ENCODE peak calls at places on chromosome X, in seven cellular contexts. B, N, H, Q, Y, R and O are unnamed samples.

GRCh38 chrX:47623540-47624027 is 3.9 kb upstream of the SYN1 start:
- DNase-seq in R (peak), Q (peak), N (no peak), B (peak), Y (peak), H (peak), O (no peak)

GRCh38 chrX:119685225-119686066 is 7.5 kb downstream of the SEPTIN6 start:
- DNase-seq in Q (peak), R (peak), H (no peak), Y (peak), B (no peak), N (no peak), O (no peak)

GRCh38 chrX:41002021-41002420 is 83.2 kb upstream of the USP9X start:
- DNase-seq in R (no peak), N (no peak), Y (no peak), H (no peak), B (no peak), Q (no peak), O (no peak)

GRCh38 chrX:133335027-133335426 is 80.3 kb downstream of the GPC4 start:
- DNase-seq in R (no peak), N (peak), Q (no peak), H (peak), B (no peak), Y (peak), O (peak)

GRCh38 chrX:11470231-11470630 is 177.0 kb downstream of the AMELX start:
- DNase-seq in H (no peak), B (no peak), Q (peak), Y (peak), R (peak), N (no peak), O (no peak)

GRCh38 chrX:13463608-13464007 is 105.8 kb upstream of the EGFL6 start:
- DNase-seq in Q (peak), B (no peak), N (no peak), H (no peak), R (no peak), Y (peak), O (no peak)

GRCh38 chrX:129634541-129634940 is 20.2 kb downstream of the APLN start:
- DNase-seq in B (no peak), N (no peak), Q (no peak), Y (no peak), R (no peak), H (no peak), O (no peak)

GRCh38 chrX:12721042-12721441 is 70.2 kb upstream of the PRPS2 start:
- DNase-seq in N (no peak), R (no peak), Q (no peak), Y (peak), B (no peak), H (no peak), O (no peak)

GRCh38 chrX:38018734-38019410 is 12.5 kb downstream of the SYTL5 start:
- DNase-seq in Y (no peak), B (no peak), Q (no peak), H (no peak), N (no peak), R (no peak), O (no peak)

GRCh38 chrX:53089224-53089842 is 4.6 kb upstream of the KANTR start:
- DNase-seq in Q (peak), R (no peak), Y (peak), B (no peak), N (no peak), H (peak), O (peak)

GRCh38 chrX:39714471-39714870 is 383.3 kb downstream of the BCOR start:
- DNase-seq in H (no peak), B (no peak), Y (no peak), N (no peak), R (no peak), Q (no peak), O (no peak)

GRCh38 chrX:9456250-9457074 is 8.4 kb upstream of the TBL1X start:
- DNase-seq in R (peak), B (no peak), Q (no peak), Y (no peak), N (no peak), H (no peak), O (no peak)

GRCh38 chrX:3582421-3582820 is 131.0 kb downstream of the PRKX start:
- DNase-seq in R (no peak), B (no peak), Q (no peak), Y (no peak), H (no peak), N (no peak), O (no peak)

GRCh38 chrX:46630141-46630540 is 56.6 kb downstream of the CHST7 start:
- DNase-seq in Q (peak), N (no peak), R (no peak), B (no peak), H (no peak), Y (peak), O (no peak)

GRCh38 chrX:20487227-20487626 is 220.5 kb upstream of the RPS6KA3 start:
- DNase-seq in N (no peak), Y (no peak), Q (peak), R (no peak), B (no peak), H (no peak), O (no peak)

GRCh38 chrX:12919051-12919450 is 12.6 kb downstream of the TLR8 start:
- DNase-seq in Y (no peak), B (no peak), N (no peak), R (no peak), Q (no peak), H (no peak), O (no peak)

GRCh38 chrX:38102875-38103274 is 96.5 kb downstream of the SYTL5 start:
- DNase-seq in B (no peak), H (no peak), Q (no peak), Y (no peak), N (no peak), R (no peak), O (no peak)

GRCh38 chrX:109966246-109966645 is 36.7 kb upstream of the TMEM164 start:
- DNase-seq in B (no peak), H (no peak), N (no peak), Y (no peak), R (no peak), Q (no peak), O (no peak)

GRCh38 chrX:103776586-103776985 is at the start of gene PLP1:
- DNase-seq in H (no peak), B (no peak), N (no peak), Y (no peak), R (no peak), Q (no peak), O (no peak)

GRCh38 chrX:10855845-10856244 is 235.5 kb upstream of the MID1 start:
- DNase-seq in Y (no peak), R (no peak), N (no peak), B (no peak), Q (no peak), H (no peak), O (no peak)